ENCODE peak calls at places on chromosome 7, in five cellular contexts. One of them, this sample, is unnamed.

GRCh38 chr7:69893915-69894314 is 295.6 kb downstream of the AUTS2 start:
- DNase-seq in progenitor cell of endocrine pancreas: no peak
- DNase-seq in GM20000: peak
- DNase-seq in Caco-2: no peak
- DNase-seq in AG04449: no peak
- DNase-seq in this sample: peak

GRCh38 chr7:74093671-74094223 is 10.1 kb downstream of the LIMK1 start:
- DNase-seq in progenitor cell of endocrine pancreas: no peak
- DNase-seq in GM20000: no peak
- DNase-seq in Caco-2: no peak
- DNase-seq in AG04449: no peak
- DNase-seq in this sample: no peak

GRCh38 chr7:33744293-33744692 is 161.0 kb upstream of the BMPER start:
- DNase-seq in progenitor cell of endocrine pancreas: no peak
- DNase-seq in GM20000: peak
- DNase-seq in Caco-2: no peak
- DNase-seq in AG04449: no peak
- DNase-seq in this sample: peak

GRCh38 chr7:38306136-38306535 is 32.7 kb upstream of the TARP start:
- DNase-seq in progenitor cell of endocrine pancreas: no peak
- DNase-seq in GM20000: no peak
- DNase-seq in Caco-2: no peak
- DNase-seq in AG04449: no peak
- DNase-seq in this sample: no peak

GRCh38 chr7:157690833-157691382 is 354.1 kb downstream of the DNAJB6 start:
- DNase-seq in progenitor cell of endocrine pancreas: no peak
- DNase-seq in GM20000: no peak
- DNase-seq in Caco-2: peak
- DNase-seq in AG04449: no peak
- DNase-seq in this sample: no peak

GRCh38 chr7:45874408-45875131 is 1.7 kb upstream of the CCDC201 start:
- DNase-seq in progenitor cell of endocrine pancreas: no peak
- DNase-seq in GM20000: no peak
- DNase-seq in Caco-2: no peak
- DNase-seq in AG04449: peak
- DNase-seq in this sample: no peak

GRCh38 chr7:51213618-51214017 is 103.0 kb downstream of the COBL start:
- DNase-seq in progenitor cell of endocrine pancreas: no peak
- DNase-seq in GM20000: no peak
- DNase-seq in Caco-2: no peak
- DNase-seq in AG04449: no peak
- DNase-seq in this sample: no peak

GRCh38 chr7:37656913-37657530 is 26.5 kb upstream of the GPR141 start:
- DNase-seq in progenitor cell of endocrine pancreas: no peak
- DNase-seq in GM20000: no peak
- DNase-seq in Caco-2: no peak
- DNase-seq in AG04449: no peak
- DNase-seq in this sample: no peak

GRCh38 chr7:106001196-106001595 is 38.1 kb downstream of the CDHR3 start:
- DNase-seq in progenitor cell of endocrine pancreas: no peak
- DNase-seq in GM20000: no peak
- DNase-seq in Caco-2: no peak
- DNase-seq in AG04449: no peak
- DNase-seq in this sample: no peak

GRCh38 chr7:150927954-150928340 is 50.2 kb downstream of the KCNH2 start:
- DNase-seq in progenitor cell of endocrine pancreas: no peak
- DNase-seq in GM20000: no peak
- DNase-seq in Caco-2: no peak
- DNase-seq in AG04449: no peak
- DNase-seq in this sample: no peak

GRCh38 chr7:85600425-85600824 is 413.6 kb upstream of the SEMA3D start:
- DNase-seq in progenitor cell of endocrine pancreas: no peak
- DNase-seq in GM20000: no peak
- DNase-seq in Caco-2: no peak
- DNase-seq in AG04449: no peak
- DNase-seq in this sample: peak

DNA sequence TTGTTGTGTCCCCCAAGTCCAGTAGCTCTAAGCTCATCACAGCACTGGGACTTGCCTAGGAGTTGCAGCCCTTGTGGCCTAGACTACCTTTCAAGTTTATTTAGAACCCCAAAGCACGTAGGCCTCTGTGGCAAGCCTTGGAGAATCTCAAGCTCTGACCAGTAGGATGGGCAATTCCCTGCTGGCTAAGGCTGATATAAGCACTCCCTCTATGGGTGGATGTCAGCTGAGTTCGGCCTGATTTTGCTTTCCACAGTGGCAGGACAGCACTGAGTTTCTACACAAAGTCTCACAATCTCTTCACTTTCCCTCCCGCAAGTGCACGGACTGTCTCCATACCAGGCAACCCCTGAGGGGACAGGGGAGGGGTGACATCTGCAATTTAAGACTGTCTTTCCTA is 886.4 kb upstream of the LRRN3 start:
- DNase-seq in progenitor cell of endocrine pancreas: no peak
- DNase-seq in GM20000: no peak
- DNase-seq in Caco-2: peak
- DNase-seq in AG04449: no peak
- DNase-seq in this sample: peak
- TF ChIP-seq CTCF in progenitor cell of endocrine pancreas: peak
- TF ChIP-seq CTCF in GM20000: no peak
- TF ChIP-seq CTCF in Caco-2: no peak
- TF ChIP-seq CTCF in AG04449: peak
- TF ChIP-seq CTCF in this sample: no peak

GRCh38 chr7:124074007-124074406 is 41.1 kb upstream of the TMEM229A start:
- DNase-seq in progenitor cell of endocrine pancreas: no peak
- DNase-seq in GM20000: no peak
- DNase-seq in Caco-2: no peak
- DNase-seq in AG04449: no peak
- DNase-seq in this sample: no peak

GRCh38 chr7:124072603-124073324 is 39.9 kb upstream of the TMEM229A start:
- DNase-seq in progenitor cell of endocrine pancreas: no peak
- DNase-seq in GM20000: no peak
- DNase-seq in Caco-2: no peak
- DNase-seq in AG04449: peak
- DNase-seq in this sample: no peak

GRCh38 chr7:124073325-124073676 is 40.4 kb upstream of the TMEM229A start:
- DNase-seq in progenitor cell of endocrine pancreas: no peak
- DNase-seq in GM20000: no peak
- DNase-seq in Caco-2: no peak
- DNase-seq in AG04449: no peak
- DNase-seq in this sample: no peak

GRCh38 chr7:124076844-124077243 is 44.0 kb upstream of the TMEM229A start:
- DNase-seq in progenitor cell of endocrine pancreas: no peak
- DNase-seq in GM20000: no peak
- DNase-seq in Caco-2: no peak
- DNase-seq in AG04449: no peak
- DNase-seq in this sample: no peak

GRCh38 chr7:124077546-124077945 is 44.7 kb upstream of the TMEM229A start:
- DNase-seq in progenitor cell of endocrine pancreas: no peak
- DNase-seq in GM20000: no peak
- DNase-seq in Caco-2: no peak
- DNase-seq in AG04449: no peak
- DNase-seq in this sample: no peak
- TF ChIP-seq CTCF in progenitor cell of endocrine pancreas: no peak
- TF ChIP-seq CTCF in GM20000: no peak
- TF ChIP-seq CTCF in Caco-2: no peak
- TF ChIP-seq CTCF in AG04449: no peak
- TF ChIP-seq CTCF in this sample: peak

DNA sequence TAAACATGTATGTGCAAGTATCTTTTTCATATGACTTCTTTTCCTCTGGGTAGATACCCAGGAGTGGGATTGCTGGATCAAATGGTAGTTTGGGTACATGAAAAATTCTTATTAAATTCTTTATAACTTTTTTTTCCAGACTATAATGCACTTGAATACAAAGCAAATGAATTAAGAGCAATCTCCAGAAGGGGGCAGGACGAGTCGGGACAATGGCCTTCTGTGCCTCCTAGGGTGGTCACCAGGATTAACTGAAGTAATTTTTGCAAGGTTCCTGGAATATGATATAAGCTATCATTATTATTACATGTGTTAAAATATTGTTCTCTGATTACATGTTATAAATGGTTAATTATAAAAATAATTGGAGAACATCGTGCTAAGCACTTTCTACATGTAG is 127.2 kb downstream of the PPP1R17 start:
- DNase-seq in progenitor cell of endocrine pancreas: no peak
- DNase-seq in GM20000: no peak
- DNase-seq in Caco-2: no peak
- DNase-seq in AG04449: no peak
- DNase-seq in this sample: peak
- TF ChIP-seq CTCF in progenitor cell of endocrine pancreas: peak
- TF ChIP-seq CTCF in GM20000: no peak
- TF ChIP-seq CTCF in Caco-2: peak
- TF ChIP-seq CTCF in AG04449: no peak
- TF ChIP-seq CTCF in this sample: no peak

GRCh38 chr7:88818552-88818951 is 23.0 kb upstream of the TEX47 start:
- DNase-seq in progenitor cell of endocrine pancreas: no peak
- DNase-seq in GM20000: no peak
- DNase-seq in Caco-2: no peak
- DNase-seq in AG04449: no peak
- DNase-seq in this sample: no peak
- TF ChIP-seq CTCF in progenitor cell of endocrine pancreas: no peak
- TF ChIP-seq CTCF in GM20000: no peak
- TF ChIP-seq CTCF in Caco-2: no peak
- TF ChIP-seq CTCF in AG04449: no peak
- TF ChIP-seq CTCF in this sample: no peak

GRCh38 chr7:108066486-108066885 is 63.5 kb upstream of the LAMB1 start:
- DNase-seq in progenitor cell of endocrine pancreas: no peak
- DNase-seq in GM20000: no peak
- DNase-seq in Caco-2: no peak
- DNase-seq in AG04449: no peak
- DNase-seq in this sample: no peak

GRCh38 chr7:108071551-108071950 is 58.6 kb downstream of the LAMB4 start:
- DNase-seq in progenitor cell of endocrine pancreas: no peak
- DNase-seq in GM20000: no peak
- DNase-seq in Caco-2: no peak
- DNase-seq in AG04449: no peak
- DNase-seq in this sample: no peak

GRCh38 chr7:108063520-108063933 is 60.6 kb upstream of the LAMB1 start:
- DNase-seq in progenitor cell of endocrine pancreas: no peak
- DNase-seq in GM20000: peak
- DNase-seq in Caco-2: no peak
- DNase-seq in AG04449: no peak
- DNase-seq in this sample: no peak

GRCh38 chr7:108072116-108072515 is 58.0 kb downstream of the LAMB4 start:
- DNase-seq in progenitor cell of endocrine pancreas: no peak
- DNase-seq in GM20000: no peak
- DNase-seq in Caco-2: no peak
- DNase-seq in AG04449: no peak
- DNase-seq in this sample: no peak

GRCh38 chr7:108067844-108068243 is 62.3 kb downstream of the LAMB4 start:
- DNase-seq in progenitor cell of endocrine pancreas: no peak
- DNase-seq in GM20000: no peak
- DNase-seq in Caco-2: no peak
- DNase-seq in AG04449: no peak
- DNase-seq in this sample: no peak
- TF ChIP-seq CTCF in progenitor cell of endocrine pancreas: no peak
- TF ChIP-seq CTCF in GM20000: no peak
- TF ChIP-seq CTCF in Caco-2: no peak
- TF ChIP-seq CTCF in AG04449: no peak
- TF ChIP-seq CTCF in this sample: no peak

DNA sequence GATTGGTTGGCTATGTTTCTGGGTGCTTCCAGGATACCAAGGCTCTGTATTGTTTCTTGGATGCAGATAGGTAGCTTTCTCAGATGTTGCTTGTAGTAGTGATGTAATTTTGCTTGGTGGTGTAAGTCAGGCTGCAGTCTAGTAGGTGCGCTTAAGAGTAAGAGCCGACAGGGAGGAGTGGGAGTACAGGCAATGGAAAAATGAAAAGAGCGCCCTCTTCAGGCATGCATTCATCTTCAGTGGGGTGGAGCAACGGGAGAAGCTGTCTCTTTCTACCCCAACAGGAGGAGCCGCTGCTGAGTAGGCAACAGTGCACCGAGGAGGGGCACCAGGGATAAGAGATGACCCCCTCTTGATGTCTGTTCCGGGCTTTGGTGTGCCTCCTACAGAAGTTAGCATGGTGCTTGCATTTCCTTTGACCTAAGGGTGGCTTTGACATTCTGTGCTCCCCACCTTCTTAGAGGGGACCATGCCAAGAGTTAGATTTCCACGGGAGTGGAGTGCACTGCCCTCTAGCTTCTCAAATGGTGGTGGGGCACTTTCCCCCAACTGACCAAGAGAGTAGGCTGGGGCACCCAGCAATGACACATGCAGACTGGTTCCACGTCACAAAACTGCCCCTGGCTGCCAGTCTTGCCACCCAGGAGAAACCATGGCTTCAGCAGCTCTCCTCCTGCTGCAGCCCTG is 56.1 kb downstream of the ZNF783 start:
- DNase-seq in progenitor cell of endocrine pancreas: no peak
- DNase-seq in GM20000: peak
- DNase-seq in Caco-2: no peak
- DNase-seq in AG04449: no peak
- DNase-seq in this sample: no peak
- TF ChIP-seq CTCF in progenitor cell of endocrine pancreas: no peak
- TF ChIP-seq CTCF in GM20000: no peak
- TF ChIP-seq CTCF in Caco-2: no peak
- TF ChIP-seq CTCF in AG04449: no peak
- TF ChIP-seq CTCF in this sample: no peak

DNA sequence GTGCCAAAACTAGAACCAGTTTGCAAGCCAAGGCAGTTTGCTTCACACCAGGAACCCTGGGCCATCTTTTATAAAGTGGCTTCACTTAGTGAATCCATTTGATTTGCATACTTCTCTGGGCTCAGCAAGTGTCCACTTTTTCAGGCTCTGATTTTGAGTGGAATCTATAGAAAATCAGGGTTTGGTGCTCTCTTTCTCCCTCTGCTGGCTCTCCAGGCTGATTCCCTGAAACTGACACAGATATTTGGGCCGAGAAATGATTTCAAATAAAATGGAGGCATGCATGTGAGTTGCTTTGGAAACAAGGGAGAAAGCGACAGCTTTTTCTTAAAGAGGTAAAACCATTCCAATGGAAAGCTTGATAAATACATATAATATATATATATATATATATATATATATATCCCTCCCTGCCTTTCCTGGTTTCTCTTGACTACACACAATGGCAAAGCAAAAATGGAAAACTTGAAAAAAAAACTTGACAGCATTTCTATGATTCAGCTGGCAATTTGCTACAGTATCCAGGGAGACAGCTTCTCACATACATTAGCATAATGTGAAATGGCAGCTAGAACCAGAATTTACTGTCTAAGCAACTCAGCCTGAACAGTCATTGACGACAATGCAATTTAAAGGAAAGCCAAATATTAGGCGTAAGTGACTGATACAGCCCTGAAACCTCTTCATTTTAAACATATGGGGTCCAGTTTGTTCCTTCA is 188.4 kb downstream of the TMEM178B start:
- DNase-seq in progenitor cell of endocrine pancreas: no peak
- DNase-seq in GM20000: no peak
- DNase-seq in Caco-2: no peak
- DNase-seq in AG04449: no peak
- DNase-seq in this sample: peak
- TF ChIP-seq CTCF in progenitor cell of endocrine pancreas: peak
- TF ChIP-seq CTCF in GM20000: no peak
- TF ChIP-seq CTCF in Caco-2: peak
- TF ChIP-seq CTCF in AG04449: no peak
- TF ChIP-seq CTCF in this sample: peak

GRCh38 chr7:42272793-42273665 is 36.0 kb upstream of the GLI3 start:
- DNase-seq in progenitor cell of endocrine pancreas: no peak
- DNase-seq in GM20000: no peak
- DNase-seq in Caco-2: no peak
- DNase-seq in AG04449: no peak
- DNase-seq in this sample: no peak
- TF ChIP-seq CTCF in progenitor cell of endocrine pancreas: no peak
- TF ChIP-seq CTCF in GM20000: no peak
- TF ChIP-seq CTCF in Caco-2: no peak
- TF ChIP-seq CTCF in AG04449: peak
- TF ChIP-seq CTCF in this sample: no peak

This sample was measured in endothelial cell.